ENCODE peak calls at places on chromosomes 7 and 10, in four cellular contexts. G is A549, X is K562, N is HepG2. L is an unnamed sample.

GRCh38 chr7:159064816-159065130 is 79.9 kb downstream of the VIPR2 start:
- DNase-seq in G (no peak), X (no peak), N (no peak), L (no peak)

GRCh38 chr7:70694909-70695803 is 436.8 kb upstream of the GALNT17 start:
- DNase-seq in G (no peak), X (no peak), N (no peak), L (peak; percentile 50)

GRCh38 chr7:29587195-29587808 is 23.7 kb downstream of the PRR15 start:
- DNase-seq in G (no peak), X (no peak), N (no peak), L (no peak)

GRCh38 chr7:158824028-158824427 is 5.3 kb downstream of the ESYT2 start:
- DNase-seq in G (no peak), X (no peak), N (no peak), L (no peak)

GRCh38 chr7:91089382-91089963 is 174.8 kb upstream of the FZD1 start:
- DNase-seq in G (peak; percentile 24), X (peak; percentile 38), N (peak; percentile 16), L (no peak)

GRCh38 chr10:119207713-119208552 is 562 bp downstream of the GRK5 start:
- DNase-seq in G (peak; percentile 48), X (no peak), N (peak; percentile 65), L (peak; percentile 51)

GRCh38 chr10:75663947-75664664 is 232.7 kb downstream of the LRMDA start:
- DNase-seq in G (no peak), X (no peak), N (no peak), L (no peak)

GRCh38 chr7:45084336-45084735 is 4.4 kb downstream of the NACAD start:
- DNase-seq in G (no peak), X (no peak), N (no peak), L (no peak)

GRCh38 chr10:99279626-99280111 is 44.0 kb upstream of the HPSE2 start:
- DNase-seq in G (peak; percentile 81), X (no peak), N (no peak), L (no peak)

GRCh38 chr7:130867039-130867438 is 133.0 kb upstream of the KLF14 start:
- DNase-seq in G (no peak), X (no peak), N (no peak), L (no peak)

GRCh38 chr10:116109881-116110280 is 163.1 kb downstream of the GFRA1 start:
- DNase-seq in G (no peak), X (no peak), N (no peak), L (no peak)

GRCh38 chr7:96300487-96300886 is 21.4 kb downstream of the SLC25A13 start:
- DNase-seq in G (no peak), X (no peak), N (peak; percentile 30), L (no peak)

GRCh38 chr10:46239247-46239646 is 47.5 kb upstream of the ANTXRL start:
- DNase-seq in G (no peak), X (no peak), N (no peak), L (no peak)

GRCh38 chr7:88912852-88913251 is 117.3 kb upstream of the TEX47 start:
- DNase-seq in G (no peak), X (no peak), N (peak; percentile 27), L (no peak)

GRCh38 chr7:99742737-99743394 is 7.9 kb upstream of the CYP3A7 start:
- DNase-seq in G (no peak), X (no peak), N (peak; percentile 83), L (no peak)

GRCh38 chr7:3294432-3295100 is 6.5 kb upstream of the SDK1 start:
- DNase-seq in G (no peak), X (no peak), N (no peak), L (peak; percentile 36)

GRCh38 chr7:7719235-7719634 is 828 bp upstream of the RPA3 start:
- DNase-seq in G (peak; percentile 35), X (no peak), N (peak; percentile 37), L (no peak)

GRCh38 chr7:17996442-17997223 is 31.0 kb downstream of the PRPS1L1 start:
- DNase-seq in G (no peak), X (no peak), N (no peak), L (no peak)

GRCh38 chr10:131159771-131160170 is 151.8 kb downstream of the TCERG1L start:
- DNase-seq in G (no peak), X (no peak), N (no peak), L (no peak)

GRCh38 chr7:2843711-2844152 is 376 bp downstream of the GNA12 start:
- DNase-seq in G (peak; percentile 31), X (no peak), N (no peak), L (no peak)

GRCh38 chr7:53191296-53191695 is 155.9 kb downstream of the POM121L12 start:
- DNase-seq in G (no peak), X (no peak), N (no peak), L (no peak)

GRCh38 chr7:126574276-126574675 is 678.5 kb downstream of the GRM8 start:
- DNase-seq in G (peak; percentile 15), X (no peak), N (no peak), L (no peak)

GRCh38 chr7:127907638-127908040 is 123.6 kb downstream of the LRRC4 start:
- DNase-seq in G (no peak), X (peak; percentile 37), N (peak; percentile 83), L (no peak)

GRCh38 chr7:1101580-1102431 is 13.9 kb downstream of the GPER1 start:
- DNase-seq in G (no peak), X (no peak), N (peak; percentile 75), L (no peak)

GRCh38 chr7:127207806-127208205 is 44.9 kb downstream of the GRM8 start:
- DNase-seq in G (no peak), X (no peak), N (no peak), L (no peak)

GRCh38 chr7:106744507-106745180 is 83.7 kb upstream of the CCDC71L start:
- DNase-seq in G (no peak), X (no peak), N (no peak), L (no peak)

GRCh38 chr10:131698986-131699385 is 201.8 kb upstream of the PPP2R2D start:
- DNase-seq in G (no peak), X (no peak), N (no peak), L (no peak)

GRCh38 chr10:94035982-94036663 is 42.4 kb downstream of the PLCE1 start:
- DNase-seq in G (no peak), X (no peak), N (no peak), L (no peak)

GRCh38 chr10:23157691-23158369 is 34.3 kb upstream of the PTF1A start:
- DNase-seq in G (peak; percentile 58), X (peak; percentile 56), N (peak; percentile 63), L (no peak)

GRCh38 chr10:1409359-1409750 is 328.0 kb downstream of the ADARB2 start:
- DNase-seq in G (no peak), X (no peak), N (no peak), L (no peak)

GRCh38 chr10:59838390-59838789 is 68.0 kb downstream of the CCDC6 start:
- DNase-seq in G (no peak), X (no peak), N (no peak), L (no peak)

GRCh38 chr7:92641921-92642511 is 51.8 kb upstream of the FAM133B start:
- DNase-seq in G (peak; percentile 43), X (no peak), N (no peak), L (no peak)

DNA sequence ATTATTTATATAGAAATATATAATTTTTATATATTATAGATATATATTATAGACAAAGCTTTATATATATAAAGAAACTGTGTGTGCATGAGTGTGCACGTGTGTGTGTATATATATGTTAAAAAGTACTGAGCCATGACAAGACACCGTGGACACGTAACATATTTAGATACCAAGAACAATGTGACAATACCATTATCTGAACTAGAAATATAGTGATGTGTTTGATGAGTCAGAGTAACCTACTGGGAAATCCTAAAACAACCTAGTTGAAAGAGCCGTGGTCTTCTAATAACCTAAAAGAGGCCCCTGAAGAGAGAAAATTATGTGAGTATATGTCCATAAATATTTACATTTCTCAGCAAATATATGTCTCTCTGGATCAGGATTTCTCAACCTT is 50.7 kb upstream of the ITGB8 start:
- DNase-seq in G (no peak), X (no peak), N (no peak), L (no peak)
- TF ChIP-seq NR3C1 in G (no peak), X (no peak), N (no peak), L (no peak)

GRCh38 chr10:101029520-101030309 is 1.2 kb downstream of the PDZD7 start:
- DNase-seq in G (peak; percentile 34), X (no peak), N (no peak), L (no peak)

GRCh38 chr10:101031128-101031795 is at the start of the genes PDZD7 and SFXN3:
- DNase-seq in G (peak; percentile 95), X (peak; percentile 97), N (peak; percentile 79), L (peak; percentile 97)

GRCh38 chr10:101030492-101031127 is 319 bp downstream of the PDZD7 start:
- DNase-seq in G (no peak), X (no peak), N (no peak), L (no peak)

GRCh38 chr10:101032637-101033201 is 1.7 kb downstream of the SFXN3 start:
- DNase-seq in G (peak; percentile 65), X (no peak), N (peak; percentile 44), L (no peak)

DNA sequence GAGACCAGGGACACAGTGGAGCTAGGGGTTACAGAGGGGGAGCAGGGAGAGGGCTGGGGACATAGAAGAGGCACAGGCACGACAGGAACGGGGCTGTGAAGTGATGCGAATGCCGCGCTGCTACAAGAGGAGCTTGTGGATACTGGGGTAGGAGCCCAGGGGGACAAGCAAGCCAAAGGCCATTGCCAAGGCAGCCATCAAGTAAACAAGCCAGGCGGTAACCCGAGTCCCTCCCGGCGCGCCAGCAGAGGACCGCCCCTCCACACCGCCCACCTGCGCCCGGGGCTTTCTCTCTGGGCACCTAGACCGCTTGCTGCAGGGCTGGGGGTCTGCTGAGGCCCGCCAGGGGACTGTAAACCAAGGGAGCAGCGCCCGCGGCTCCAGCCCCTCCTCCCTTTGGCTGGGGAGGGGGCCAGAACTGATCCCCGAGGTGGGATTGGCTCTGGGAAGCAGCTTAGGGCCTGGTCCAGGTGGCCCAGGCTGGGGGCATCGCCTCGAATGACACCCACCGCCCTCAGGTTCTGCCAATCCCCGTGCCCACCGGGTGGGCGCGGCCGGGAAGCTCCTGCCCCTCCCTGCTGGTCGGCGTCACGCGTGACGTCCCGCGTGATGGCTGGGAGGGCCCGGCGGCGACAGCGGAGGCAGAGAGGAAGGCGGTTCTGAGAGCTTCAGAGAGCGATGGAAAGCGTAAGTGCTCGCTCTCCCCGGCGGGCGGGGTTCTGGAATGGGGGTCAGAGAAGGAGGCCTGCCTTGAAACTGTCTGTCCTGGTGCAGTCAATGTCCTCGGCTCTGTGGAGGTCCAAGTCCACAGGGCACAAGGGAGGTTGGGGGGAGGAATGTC is 982 bp downstream of the SFXN3 start:
- DNase-seq in G (peak; percentile 65), X (no peak), N (peak; percentile 49), L (peak; percentile 68)
- TF ChIP-seq NR3C1 in G (no peak), X (no peak), N (no peak), L (no peak)

GRCh38 chr7:36032362-36032818 is 120.7 kb upstream of the EEPD1 start:
- DNase-seq in G (peak; percentile 31), X (no peak), N (no peak), L (no peak)
- TF ChIP-seq NR3C1 in G (no peak), X (no peak), N (no peak), L (no peak)

DNA sequence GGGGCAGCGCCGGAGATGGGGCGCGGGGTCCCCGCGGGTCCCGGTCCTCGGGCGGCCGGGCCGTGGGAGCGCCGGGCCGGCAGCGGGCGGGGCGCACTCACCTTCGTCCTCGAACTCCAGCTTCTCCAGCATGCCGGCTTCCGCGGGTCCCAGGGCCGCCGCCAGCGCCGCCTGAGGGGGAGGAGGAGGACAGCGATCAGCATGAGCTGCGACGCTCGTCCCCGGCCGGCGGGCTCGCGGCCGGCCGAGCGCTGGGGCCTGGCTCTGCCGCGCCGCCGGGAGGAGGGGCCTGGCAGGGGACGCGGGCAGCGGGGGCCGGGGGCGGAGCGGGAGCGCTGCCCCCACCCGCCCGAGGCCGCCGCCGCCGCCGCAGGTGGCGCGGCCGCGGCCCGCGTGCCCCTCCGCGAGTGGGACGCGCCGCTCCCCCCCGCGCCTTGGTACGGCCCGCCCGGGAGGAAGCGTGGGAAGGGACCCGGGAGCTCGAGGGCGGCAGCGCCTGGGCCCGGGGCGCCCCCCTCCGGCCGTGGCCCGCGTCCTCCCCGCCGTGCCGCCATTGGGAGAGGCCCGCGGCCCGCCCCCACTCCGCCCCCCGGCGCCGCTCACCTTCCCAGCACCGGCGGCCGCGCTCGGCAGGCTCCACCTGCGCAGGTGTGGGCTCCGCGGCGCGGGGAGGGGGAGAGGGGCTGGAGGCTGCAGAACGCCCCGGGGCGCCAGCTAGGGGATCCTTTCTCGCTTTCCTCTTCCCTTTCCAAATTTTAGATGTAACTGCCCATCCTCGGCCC is 112.5 kb upstream of the RHEB start:
- DNase-seq in G (peak; percentile 77), X (peak; percentile 95), N (peak; percentile 55), L (peak; percentile 82)
- TF ChIP-seq NR3C1 in G (no peak), X (peak; percentile 55), N (no peak), L (no peak)

L was measured in WTC11.